ENCODE peak calls at places on chromosomes 4 and X, in nine cellular contexts. G, N, J, W, D, Y, V, C and Q are unnamed samples.

GRCh38 chr4:185283723-185284122 is 74.3 kb downstream of the SNX25 start:
- DNase-seq in G (peak; percentile 67), N (no peak), J (no peak), W (peak; percentile 67), D (no peak), Y (no peak), V (no peak), C (no peak), Q (no peak)

GRCh38 chrX:148504412-148504950 is 4.1 kb downstream of the AFF2 start:
- DNase-seq in G (no peak), N (no peak), J (no peak), W (no peak), D (peak; percentile 68), Y (no peak), V (no peak), C (no peak), Q (no peak)

GRCh38 chrX:2474280-2474962 is 26.4 kb downstream of the DHRSX start:
- DNase-seq in G (no peak), N (no peak), J (peak; percentile 36), W (no peak), D (no peak), Y (no peak), V (no peak), C (no peak), Q (no peak)

GRCh38 chr4:76539979-76540378 is 105.0 kb downstream of the SHROOM3 start:
- DNase-seq in G (peak; percentile 35), N (no peak), J (no peak), W (peak; percentile 69), D (no peak), Y (no peak), V (no peak), C (no peak), Q (no peak)

GRCh38 chrX:73214366-73215094 is at the start of gene NAP1L2:
- DNase-seq in G (peak; percentile 27), N (no peak), J (peak; percentile 50), W (peak; percentile 5), D (peak; percentile 40), Y (peak; percentile 1), V (no peak), C (peak; percentile 29), Q (no peak)

GRCh38 chr4:86092684-86093083 is 267.2 kb downstream of the MAPK10 start:
- DNase-seq in G (peak; percentile 93), N (no peak), J (no peak), W (peak; percentile 78), D (no peak), Y (no peak), V (no peak), C (no peak), Q (no peak)

GRCh38 chrX:110852180-110852579 is 56.6 kb upstream of the CHRDL1 start:
- DNase-seq in G (peak; percentile 22), N (peak; percentile 1), J (no peak), W (no peak), D (peak; percentile 36), Y (no peak), V (no peak), C (no peak), Q (peak; percentile 3)

GRCh38 chr4:39230462-39230861 is 48.1 kb downstream of the WDR19 start:
- DNase-seq in G (no peak), N (no peak), J (no peak), W (no peak), D (no peak), Y (no peak), V (no peak), C (no peak), Q (no peak)

GRCh38 chr4:76896731-76897521 is 1.0 kb downstream of the SOWAHB start:
- DNase-seq in G (peak; percentile 9), N (no peak), J (peak; percentile 68), W (peak; percentile 22), D (peak; percentile 65), Y (no peak), V (no peak), C (no peak), Q (peak; percentile 52)

GRCh38 chrX:124211312-124211942 is 121.0 kb upstream of the TEX13D start:
- DNase-seq in G (peak; percentile 25), N (peak; percentile 60), J (no peak), W (no peak), D (no peak), Y (no peak), V (no peak), C (no peak), Q (peak; percentile 32)

DNA sequence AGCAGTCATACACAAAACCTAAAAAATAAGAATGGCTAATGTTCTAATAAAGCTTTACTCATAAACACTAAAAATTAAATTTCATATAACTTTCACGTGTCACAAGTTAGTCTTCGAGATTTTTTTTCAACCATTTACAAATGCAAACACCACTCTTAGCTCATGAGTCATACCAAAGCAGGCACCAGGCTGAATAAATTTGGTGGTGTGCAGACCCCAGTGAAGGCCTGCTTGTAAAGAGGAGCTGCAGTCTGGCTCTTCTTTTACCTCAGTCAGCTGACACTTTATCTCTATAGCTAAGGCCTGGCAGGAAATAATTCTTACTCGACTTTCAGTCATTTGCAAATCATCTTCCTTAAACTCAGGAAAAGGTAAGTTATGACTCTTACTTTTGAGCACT is 37.4 kb downstream of the CLOCK start:
- DNase-seq in G (no peak), N (no peak), J (no peak), W (peak; percentile 12), D (no peak), Y (no peak), V (no peak), C (no peak), Q (no peak)
- TF ChIP-seq CTCF in G (no peak), N (no peak), J (no peak), W (no peak), D (no peak), Y (no peak), V (no peak), C (no peak), Q (no peak)

GRCh38 chrX:54978448-54978847 is 15.5 kb downstream of the PFKFB1 start:
- DNase-seq in G (peak; percentile 7), N (no peak), J (no peak), W (no peak), D (no peak), Y (no peak), V (no peak), C (no peak), Q (no peak)
- TF ChIP-seq CTCF in G (no peak), N (no peak), J (no peak), W (no peak), D (no peak), Y (no peak), V (no peak), C (no peak), Q (no peak)

GRCh38 chr4:123755655-123756054 is 359.1 kb downstream of the SPRY1 start:
- DNase-seq in G (no peak), N (no peak), J (no peak), W (no peak), D (no peak), Y (no peak), V (no peak), C (no peak), Q (no peak)
- TF ChIP-seq CTCF in G (no peak), N (no peak), J (no peak), W (no peak), D (no peak), Y (no peak), V (no peak), C (no peak), Q (no peak)

DNA sequence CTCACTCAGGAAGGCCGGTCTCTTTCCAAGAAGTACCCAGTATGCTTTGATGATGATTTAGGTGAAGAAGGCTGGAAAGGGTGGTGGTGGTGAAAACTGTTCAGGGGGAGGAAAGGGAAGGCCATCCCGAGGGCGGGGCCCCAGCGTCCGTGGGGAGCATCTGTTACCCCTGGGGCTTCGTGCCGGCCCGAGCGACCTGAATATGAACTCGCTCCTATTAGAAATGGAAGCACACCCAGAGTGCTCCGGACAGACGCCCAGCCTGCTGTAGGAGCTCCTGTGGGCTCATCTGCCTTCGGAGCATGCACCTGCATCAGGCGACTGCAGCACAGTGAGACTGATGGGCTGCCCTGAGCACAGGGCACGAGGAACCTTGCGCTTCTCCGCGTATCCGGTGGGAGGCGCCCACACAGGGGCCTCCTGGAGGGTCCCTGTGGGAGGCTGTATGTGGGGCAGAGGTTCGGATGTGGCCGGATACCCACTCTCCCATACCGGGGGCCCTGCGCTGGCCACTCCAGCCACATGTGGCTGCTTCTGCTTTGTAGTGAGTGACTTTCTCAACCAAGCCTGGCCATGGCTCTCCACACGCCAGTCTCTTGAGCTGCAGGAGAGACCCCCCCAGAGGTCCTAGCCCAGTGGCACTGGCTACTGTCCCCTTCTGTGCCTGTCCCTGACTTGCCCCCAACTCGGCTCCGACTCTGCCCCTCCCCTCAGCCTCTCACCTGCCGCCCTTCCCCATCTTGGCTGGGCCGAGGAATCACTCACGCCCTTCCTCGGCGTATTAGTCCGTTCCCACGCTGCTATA is 36.8 kb downstream of the FGFRL1 start:
- DNase-seq in G (no peak), N (no peak), J (peak; percentile 43), W (no peak), D (no peak), Y (no peak), V (no peak), C (no peak), Q (no peak)
- TF ChIP-seq CTCF in G (no peak), N (no peak), J (no peak), W (no peak), D (no peak), Y (no peak), V (no peak), C (no peak), Q (no peak)

GRCh38 chr4:151415978-151416377 is 7.0 kb downstream of the FHIP1A start:
- DNase-seq in G (peak; percentile 72), N (no peak), J (no peak), W (peak; percentile 83), D (no peak), Y (no peak), V (no peak), C (no peak), Q (no peak)

GRCh38 chr4:151418385-151418784 is 9.4 kb downstream of the FHIP1A start:
- DNase-seq in G (peak; percentile 88), N (no peak), J (no peak), W (peak; percentile 91), D (no peak), Y (no peak), V (no peak), C (no peak), Q (no peak)

GRCh38 chr4:151418856-151419255 is 9.9 kb downstream of the FHIP1A start:
- DNase-seq in G (no peak), N (no peak), J (no peak), W (no peak), D (no peak), Y (no peak), V (no peak), C (no peak), Q (no peak)

GRCh38 chr4:151417766-151418376 is 8.9 kb downstream of the FHIP1A start:
- DNase-seq in G (peak; percentile 50), N (no peak), J (no peak), W (no peak), D (no peak), Y (no peak), V (no peak), C (no peak), Q (no peak)

GRCh38 chr4:151417164-151417571 is 8.2 kb downstream of the FHIP1A start:
- DNase-seq in G (no peak), N (no peak), J (no peak), W (peak; percentile 15), D (no peak), Y (no peak), V (no peak), C (no peak), Q (no peak)
- TF ChIP-seq CTCF in G (no peak), N (no peak), J (no peak), W (no peak), D (no peak), Y (no peak), V (no peak), C (no peak), Q (no peak)